ENCODE peak calls at places on chromosome 6, in five cellular contexts. J, M, I, D and A are unnamed samples.

GRCh38 chr6:31113861-31114539 is 600 bp upstream of the PSORS1C1 start:
- DNase-seq in D (no peak), M (no peak), I (no peak), J (no peak), A (no peak)

GRCh38 chr6:71190809-71191208 is 97.8 kb upstream of the OGFRL1 start:
- DNase-seq in M (no peak), J (no peak), D (no peak), I (peak), A (no peak)

GRCh38 chr6:99501762-99502161 is 13.5 kb downstream of the USP45 start:
- DNase-seq in J (no peak), D (no peak), I (no peak), M (no peak), A (no peak)

GRCh38 chr6:29828471-29828797 is 809 bp downstream of the HLA-G start:
- DNase-seq in I (no peak), M (no peak), J (no peak), D (no peak), A (no peak)

GRCh38 chr6:24985313-24985712 is 49.6 kb upstream of the RIPOR2 start:
- DNase-seq in D (no peak), M (no peak), J (no peak), I (no peak), A (no peak)

GRCh38 chr6:113371106-113371505 is 486.0 kb upstream of the MARCKS start:
- DNase-seq in J (no peak), I (no peak), D (no peak), M (no peak), A (no peak)

GRCh38 chr6:126803769-126804168 is 314.7 kb upstream of the RSPO3 start:
- DNase-seq in M (no peak), J (no peak), I (no peak), D (no peak), A (no peak)

GRCh38 chr6:87391334-87391733 is 16.4 kb upstream of the CFAP206 start:
- DNase-seq in M (peak), I (peak), J (peak), D (peak), A (no peak)

GRCh38 chr6:123898669-123899068 is 95.0 kb downstream of the NKAIN2 start:
- DNase-seq in M (no peak), J (no peak), D (no peak), I (no peak), A (no peak)

GRCh38 chr6:50989123-50989522 is 170.5 kb downstream of the TFAP2B start:
- DNase-seq in I (no peak), J (no peak), M (no peak), D (no peak), A (no peak)

GRCh38 chr6:106477158-106477557 is 116.6 kb downstream of the CRYBG1 start:
- DNase-seq in M (no peak), D (no peak), I (no peak), J (no peak), A (no peak)

GRCh38 chr6:25889877-25890853 is 16.1 kb upstream of the SLC17A3 start:
- DNase-seq in D (no peak), J (peak), M (peak), I (peak), A (peak)

GRCh38 chr6:158784505-158784904 is 34.7 kb downstream of the EZR start:
- DNase-seq in J (no peak), I (no peak), M (no peak), D (no peak), A (no peak)

GRCh38 chr6:140052757-140053729 is 678.6 kb upstream of the CITED2 start:
- DNase-seq in I (no peak), M (no peak), D (no peak), J (peak), A (peak)

GRCh38 chr6:107231243-107231642 is 115.9 kb upstream of the BEND3 start:
- DNase-seq in M (no peak), I (no peak), D (no peak), J (no peak), A (no peak)

GRCh38 chr6:42702200-42702599 is 20.2 kb downstream of the PRPH2 start:
- DNase-seq in M (peak), J (peak), I (no peak), D (no peak), A (no peak)

GRCh38 chr6:98054453-98054852 is 771.4 kb upstream of the MMS22L start:
- DNase-seq in D (no peak), I (no peak), J (no peak), M (no peak), A (no peak)

GRCh38 chr6:29685718-29686326 is 4.9 kb upstream of the ZFP57 start:
- DNase-seq in D (no peak), M (no peak), J (peak), I (no peak), A (no peak)

GRCh38 chr6:124924333-124924759 is 37.9 kb upstream of the RNF217 start:
- DNase-seq in J (no peak), D (no peak), M (no peak), I (no peak), A (no peak)

GRCh38 chr6:169975286-169975685 is 223.9 kb downstream of the ERMARD start:
- DNase-seq in J (no peak), D (no peak), I (no peak), M (no peak), A (no peak)

GRCh38 chr6:45411959-45412358 is 34.2 kb upstream of the SUPT3H start:
- DNase-seq in M (no peak), D (no peak), J (no peak), I (no peak), A (no peak)

GRCh38 chr6:47780510-47781356 is 1.1 kb upstream of the OPN5 start:
- DNase-seq in J (peak), I (peak), M (peak), D (peak), A (peak)

GRCh38 chr6:129359811-129360787 is 349.9 kb downstream of the ARHGAP18 start:
- DNase-seq in J (no peak), M (no peak), I (no peak), D (no peak), A (no peak)

GRCh38 chr6:165455488-165455887 is 146.1 kb upstream of the C6orf118 start:
- DNase-seq in D (no peak), M (no peak), J (no peak), I (no peak), A (no peak)

GRCh38 chr6:44399991-44400390 is 12.5 kb downstream of the CDC5L start:
- DNase-seq in I (no peak), M (no peak), D (no peak), J (no peak), A (no peak)

GRCh38 chr6:122610690-122611455 is 668 bp downstream of the PKIB start:
- DNase-seq in M (peak), J (no peak), D (peak), I (peak), A (peak)

DNA sequence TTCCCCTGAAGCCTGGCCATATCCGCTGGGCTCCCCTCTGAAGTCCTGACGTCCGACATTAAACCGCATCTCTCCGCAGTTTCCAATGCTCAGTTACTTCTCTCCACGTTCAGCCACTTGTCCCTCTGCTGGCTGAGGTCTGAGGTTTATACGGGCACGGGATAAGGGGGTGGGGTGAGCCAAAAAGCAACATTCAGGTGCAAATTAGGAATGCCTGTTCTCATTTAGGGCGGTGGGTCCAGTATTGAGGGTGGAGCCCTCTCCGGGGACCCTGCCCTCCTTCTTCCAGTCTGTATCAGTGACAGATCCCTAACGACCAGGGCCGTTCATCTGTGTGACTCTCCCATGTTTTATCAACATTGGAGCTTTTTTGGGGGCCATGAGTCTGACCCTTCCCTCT is 1454.4 kb downstream of the HACE1 start:
- DNase-seq in D (no peak), J (no peak), I (no peak), M (no peak), A (no peak)
- TF ChIP-seq JUND in D (no peak), J (no peak), I (no peak), M (no peak), A (no peak)

GRCh38 chr6:138410972-138411667 is 7.1 kb downstream of the HEBP2 start:
- DNase-seq in J (no peak), I (no peak), M (peak), D (no peak), A (no peak)
- TF ChIP-seq JUND in J (no peak), I (peak), M (peak), D (no peak), A (no peak)

GRCh38 chr6:108721308-108721707 is 126.9 kb upstream of the ARMC2 start:
- DNase-seq in J (no peak), D (no peak), I (no peak), M (no peak), A (no peak)
- TF ChIP-seq JUND in J (no peak), D (no peak), I (no peak), M (no peak), A (no peak)

GRCh38 chr6:147194652-147195403 is 9.4 kb upstream of the STXBP5 start:
- DNase-seq in D (no peak), I (no peak), M (no peak), J (peak), A (no peak)

GRCh38 chr6:147192278-147192911 is 11.8 kb upstream of the STXBP5 start:
- DNase-seq in I (no peak), M (no peak), J (no peak), D (no peak), A (no peak)

GRCh38 chr6:147195510-147195909 is 8.7 kb upstream of the STXBP5 start:
- DNase-seq in M (no peak), D (no peak), J (no peak), I (no peak), A (no peak)

GRCh38 chr6:147195987-147196386 is 8.2 kb upstream of the STXBP5 start:
- DNase-seq in I (no peak), J (no peak), D (no peak), M (no peak), A (no peak)

DNA sequence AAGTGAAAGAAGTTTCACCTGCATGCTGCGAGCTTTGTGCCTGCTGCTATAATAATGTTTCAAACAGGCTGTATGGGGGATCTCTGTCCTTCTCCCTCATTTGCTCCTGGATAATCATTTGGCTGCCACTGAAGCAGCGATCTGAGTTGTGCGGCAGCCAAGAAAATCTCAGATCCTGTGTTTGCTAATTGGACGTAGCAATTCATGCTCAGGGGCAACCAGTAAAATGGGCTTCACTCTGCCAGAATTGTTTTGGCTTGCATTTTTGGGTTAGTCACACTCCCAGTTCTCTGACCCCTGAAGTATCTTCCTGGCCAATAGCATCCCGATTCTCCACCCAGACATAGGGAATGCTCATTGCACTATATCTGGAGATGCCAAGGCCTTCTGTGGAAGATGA is 13.7 kb upstream of the STXBP5 start:
- DNase-seq in M (no peak), D (no peak), J (no peak), I (no peak), A (no peak)
- TF ChIP-seq JUND in M (no peak), D (no peak), J (no peak), I (no peak), A (no peak)